ENCODE peak calls at places on chromosomes 11 and 22, in nine cellular contexts. L is HL-60, B is GM12878, R is GM12891, G is SK-N-SH, V is HCT116, U is transverse colon, N is breast epithelium, T is GM12892. O is an unnamed sample.

GRCh38 chr11:75387742-75388294 is 11.5 kb upstream of the RPS3 start:
- DNase-seq in R (no peak), N (no peak), L (no peak), T (no peak), U (no peak), B (no peak), G (no peak), V (no peak), O (no peak)

GRCh38 chr11:68828155-68828931 is 13.4 kb downstream of the CPT1A start:
- DNase-seq in B (no peak), T (no peak), V (no peak), L (peak), R (no peak), U (no peak), N (no peak), G (peak), O (no peak)

GRCh38 chr11:116589402-116589801 is 183.4 kb downstream of the BUD13 start:
- DNase-seq in T (no peak), V (no peak), U (no peak), N (no peak), R (no peak), B (no peak), L (no peak), G (no peak), O (no peak)

GRCh38 chr11:115452245-115452644 is 52.0 kb downstream of the CADM1 start:
- DNase-seq in G (no peak), R (no peak), U (no peak), V (no peak), T (no peak), B (no peak), L (no peak), N (no peak), O (no peak)

GRCh38 chr22:19984201-19984753 is 32.3 kb downstream of the ARVCF start:
- DNase-seq in R (no peak), U (no peak), G (no peak), B (no peak), N (no peak), T (no peak), V (peak), L (no peak), O (no peak)

GRCh38 chr11:60842688-60843605 is 1.0 kb downstream of the CCDC86 start:
- DNase-seq in L (peak), T (no peak), N (no peak), G (no peak), R (no peak), U (no peak), B (no peak), V (no peak), O (no peak)

GRCh38 chr11:10488121-10488580 is 33.1 kb downstream of the AMPD3 start:
- DNase-seq in U (peak), N (no peak), G (no peak), T (no peak), V (peak), R (no peak), L (no peak), B (no peak), O (peak)

GRCh38 chr11:41273908-41274307 is 185.5 kb downstream of the LRRC4C start:
- DNase-seq in N (no peak), B (no peak), V (no peak), T (no peak), U (no peak), G (no peak), R (no peak), L (no peak), O (no peak)

DNA sequence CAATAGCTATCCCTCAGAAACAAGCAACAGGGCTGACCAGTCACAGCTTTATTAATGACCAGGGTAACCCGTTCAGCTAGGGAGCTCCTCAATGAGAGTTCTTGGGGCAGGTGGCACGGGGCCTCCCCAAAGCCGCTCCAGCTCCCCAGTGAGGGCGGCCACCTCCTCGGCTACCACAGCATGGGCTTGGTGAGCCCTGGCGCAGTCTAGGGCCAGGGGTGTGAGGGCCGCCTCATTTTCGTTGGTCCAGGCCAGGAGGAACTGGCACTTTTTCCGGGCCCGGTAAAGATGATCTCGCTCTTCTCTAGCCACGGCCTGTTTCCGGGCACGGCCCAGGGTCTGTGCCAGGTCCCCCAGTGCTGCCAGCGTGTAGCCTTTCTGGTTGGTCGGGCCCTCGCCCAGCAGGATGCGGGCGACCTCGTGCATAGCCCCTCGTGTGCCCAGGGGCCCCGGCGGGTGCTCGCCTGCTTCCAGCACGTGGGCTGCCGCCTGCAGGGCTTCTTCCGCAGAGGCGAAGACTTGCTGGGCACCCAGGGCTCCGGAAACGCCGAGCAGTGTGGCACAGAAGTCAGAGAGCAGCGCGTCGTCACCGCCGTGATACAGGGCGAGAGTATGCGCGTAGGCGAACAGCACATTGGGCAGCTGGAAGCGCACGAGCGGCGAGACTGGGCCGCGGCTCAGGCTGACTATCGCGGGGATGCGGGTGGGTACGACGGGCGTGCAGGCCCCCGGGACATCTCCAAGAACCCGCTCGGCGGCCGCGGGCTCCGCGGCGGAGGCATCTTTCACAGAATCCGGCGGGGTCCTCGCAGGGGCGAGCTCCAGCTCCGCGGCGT is 913 bp downstream of the ZNHIT2 start:
- DNase-seq in L (peak), U (no peak), T (no peak), R (no peak), V (no peak), N (no peak), B (no peak), G (peak), O (no peak)
- TF ChIP-seq POLR2AphosphoS5 in L (peak), U (no peak), T (no peak), R (peak), V (peak), N (no peak), B (no peak), G (peak), O (no peak)

DNA sequence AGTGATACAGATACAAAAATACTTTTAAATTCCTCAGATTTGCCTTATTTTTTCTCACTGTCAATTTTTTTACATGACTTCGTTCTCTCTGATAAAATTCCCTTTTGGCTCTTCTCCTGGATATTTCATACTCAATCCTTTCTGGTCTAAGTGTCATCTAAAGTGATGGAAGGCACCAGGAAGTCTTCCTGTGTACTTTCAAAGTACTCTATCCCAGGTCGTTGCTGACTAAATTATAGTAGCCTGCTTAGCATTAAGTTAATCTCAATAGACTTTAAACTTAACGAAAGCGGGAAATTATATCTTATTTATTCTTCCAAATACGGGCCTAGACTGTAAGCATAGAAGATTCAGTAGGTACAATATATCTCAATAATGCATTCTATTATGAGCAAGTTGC is 67.8 kb downstream of the CASP12 start:
- DNase-seq in G (no peak), U (no peak), R (no peak), L (no peak), N (no peak), T (no peak), V (no peak), B (no peak), O (no peak)
- TF ChIP-seq POLR2AphosphoS5 in G (no peak), U (no peak), R (no peak), L (no peak), N (no peak), T (no peak), V (no peak), B (no peak), O (no peak)

GRCh38 chr22:40364431-40364830 is 6.0 kb upstream of the SGSM3 start:
- DNase-seq in N (no peak), R (no peak), B (no peak), U (no peak), L (no peak), V (no peak), G (no peak), T (no peak), O (no peak)

GRCh38 chr22:40367342-40367741 is 3.1 kb upstream of the SGSM3 start:
- DNase-seq in G (no peak), U (peak), R (no peak), N (peak), B (no peak), V (no peak), T (no peak), L (no peak), O (peak)

GRCh38 chr22:40363059-40363458 is 7.3 kb upstream of the SGSM3 start:
- DNase-seq in N (no peak), L (no peak), B (no peak), T (no peak), V (no peak), G (no peak), R (no peak), U (no peak), O (no peak)

GRCh38 chr22:40368016-40368415 is 2.4 kb upstream of the SGSM3 start:
- DNase-seq in G (no peak), L (no peak), N (no peak), T (no peak), U (no peak), B (no peak), R (no peak), V (no peak), O (no peak)
- TF ChIP-seq POLR2AphosphoS5 in G (no peak), L (no peak), N (no peak), T (no peak), U (no peak), B (no peak), R (no peak), V (no peak), O (no peak)

GRCh38 chr11:118581057-118581456 is 8.8 kb downstream of the ARCN1 start:
- DNase-seq in R (no peak), T (no peak), V (no peak), B (no peak), L (no peak), U (no peak), G (no peak), N (no peak), O (no peak)
- TF ChIP-seq POLR2AphosphoS5 in R (no peak), T (no peak), V (no peak), B (no peak), L (no peak), U (no peak), G (no peak), N (no peak), O (no peak)

DNA sequence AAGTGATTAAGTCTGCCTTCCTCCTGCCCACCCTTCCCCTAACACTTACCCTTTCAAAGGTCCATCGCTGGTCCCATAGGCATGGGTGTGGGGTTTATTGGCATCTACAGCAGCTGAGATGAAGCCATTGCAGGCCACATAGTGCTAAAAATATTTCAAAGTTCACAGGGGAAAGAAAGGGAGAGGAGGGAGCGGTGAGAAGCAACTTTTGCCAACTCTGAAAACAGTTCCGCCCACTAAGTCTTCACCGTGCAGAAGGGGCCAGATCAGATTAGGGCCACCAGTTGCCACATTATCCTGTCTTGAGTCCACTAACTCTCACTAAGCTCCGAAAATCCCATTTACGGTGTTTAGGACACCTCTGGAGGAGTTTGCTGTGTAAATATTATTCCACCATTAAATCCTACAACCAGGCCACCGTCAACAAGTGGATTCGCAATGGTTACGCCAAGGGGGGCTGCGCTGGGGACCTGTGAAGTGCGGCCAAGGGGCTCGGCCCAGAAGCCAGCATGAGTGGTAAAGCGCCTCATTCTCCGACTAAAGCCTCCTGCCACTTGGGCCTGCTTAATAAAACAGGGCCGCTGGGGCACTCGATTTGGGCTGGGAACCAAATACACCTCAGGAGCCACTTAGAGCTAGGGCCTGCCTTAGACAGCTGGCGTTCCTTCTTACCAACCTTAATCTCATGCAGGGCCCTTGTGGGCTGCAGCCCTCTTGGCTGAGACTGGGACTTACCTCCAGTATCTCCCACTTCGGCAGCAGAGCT is 534.9 kb downstream of the MIAT start:
- DNase-seq in R (no peak), V (no peak), B (no peak), U (no peak), N (no peak), L (no peak), T (no peak), G (no peak), O (no peak)
- TF ChIP-seq POLR2AphosphoS5 in R (no peak), V (no peak), B (no peak), U (no peak), N (no peak), L (no peak), T (no peak), G (no peak), O (no peak)

GRCh38 chr11:33690290-33691050 is 10.2 kb downstream of the C11orf91 start:
- DNase-seq in T (no peak), N (peak), G (no peak), R (no peak), L (no peak), V (peak), U (no peak), B (no peak), O (no peak)
- TF ChIP-seq POLR2AphosphoS5 in T (no peak), N (no peak), G (peak), R (no peak), L (no peak), V (peak), U (no peak), B (no peak), O (no peak)

GRCh38 chr22:41905411-41906202 is 9.3 kb downstream of the SHISA8 start:
- DNase-seq in U (no peak), T (no peak), B (no peak), N (no peak), V (no peak), G (no peak), R (no peak), L (no peak), O (no peak)

GRCh38 chr22:41909290-41910049 is 5.4 kb downstream of the SHISA8 start:
- DNase-seq in G (no peak), B (no peak), L (no peak), T (no peak), R (no peak), N (no peak), U (no peak), V (no peak), O (no peak)

GRCh38 chr22:41906822-41907221 is 8.1 kb downstream of the SHISA8 start:
- DNase-seq in G (no peak), U (no peak), R (no peak), L (no peak), B (no peak), T (no peak), V (no peak), N (no peak), O (no peak)

GRCh38 chr22:41908409-41909289 is 6.2 kb downstream of the SHISA8 start:
- DNase-seq in B (no peak), L (peak), G (peak), V (no peak), T (no peak), N (no peak), R (no peak), U (no peak), O (no peak)

GRCh38 chr22:41907436-41908401 is 7.2 kb downstream of the SHISA8 start:
- DNase-seq in V (no peak), L (no peak), U (no peak), B (no peak), N (no peak), R (no peak), T (no peak), G (no peak), O (no peak)
- TF ChIP-seq POLR2AphosphoS5 in V (no peak), L (peak), U (no peak), B (peak), N (no peak), R (peak), T (peak), G (no peak), O (no peak)

GRCh38 chr22:37661160-37661924 is 2.8 kb downstream of the PDXP start:
- DNase-seq in R (no peak), G (peak), B (no peak), U (no peak), N (no peak), T (no peak), L (no peak), V (no peak), O (no peak)
- TF ChIP-seq POLR2AphosphoS5 in R (no peak), G (no peak), B (no peak), U (peak), N (no peak), T (no peak), L (no peak), V (no peak), O (peak)